ENCODE peak calls at places on chromosomes 2 and 18, in nine cellular contexts. G, Q, R, E, L, W, X, J and V are unnamed samples.

GRCh38 chr2:102770506-102770905 is 8.7 kb downstream of the TMEM182 start:
- DNase-seq in L (no peak), W (no peak), Q (no peak), E (no peak), X (no peak), J (no peak), G (no peak), R (no peak), V (no peak)

GRCh38 chr2:173831312-173832229 is 133.6 kb downstream of the SP3 start:
- DNase-seq in G (peak), J (no peak), E (no peak), R (peak), L (peak), Q (no peak), X (no peak), W (no peak), V (no peak)

GRCh38 chr2:119598576-119598975 is 54.3 kb downstream of the CFAP221 start:
- DNase-seq in X (no peak), E (no peak), R (no peak), J (no peak), Q (no peak), L (no peak), W (no peak), G (no peak), V (no peak)

GRCh38 chr18:22765889-22766288 is 167.2 kb upstream of the RBBP8 start:
- DNase-seq in X (no peak), L (no peak), J (no peak), G (no peak), Q (no peak), E (no peak), R (no peak), W (no peak), V (no peak)

GRCh38 chr2:38968021-38968420 is 78.3 kb downstream of the ARHGEF33 start:
- DNase-seq in E (no peak), Q (no peak), J (no peak), L (no peak), X (no peak), G (no peak), R (no peak), W (no peak), V (no peak)

GRCh38 chr2:200968735-200969134 is 5.3 kb upstream of the ORC2 start:
- DNase-seq in W (no peak), X (no peak), E (no peak), J (no peak), Q (no peak), G (no peak), L (no peak), R (no peak), V (no peak)

GRCh38 chr2:85448840-85449588 is 30.5 kb downstream of the SH2D6 start:
- DNase-seq in L (no peak), R (no peak), W (no peak), J (no peak), Q (no peak), E (no peak), G (no peak), X (no peak), V (no peak)

GRCh38 chr2:86062043-86062442 is 43.6 kb downstream of the POLR1A start:
- DNase-seq in W (no peak), R (no peak), X (no peak), G (no peak), Q (no peak), J (no peak), E (peak), L (no peak), V (no peak)

GRCh38 chr2:55961318-55961911 is 37.8 kb upstream of the EFEMP1 start:
- DNase-seq in G (no peak), L (no peak), J (no peak), R (no peak), E (peak), W (no peak), Q (peak), X (no peak), V (no peak)

GRCh38 chr2:56981554-56981953 is 797.8 kb downstream of the CCDC85A start:
- DNase-seq in G (no peak), Q (no peak), L (no peak), E (no peak), W (no peak), R (no peak), J (no peak), X (no peak), V (no peak)

GRCh38 chr18:48945953-48946217 is 4.9 kb downstream of the SMAD7 start:
- DNase-seq in X (no peak), G (no peak), E (no peak), J (no peak), L (no peak), W (no peak), R (no peak), Q (no peak), V (no peak)

GRCh38 chr2:44170337-44170736 is 1.7 kb downstream of the PPM1B start:
- DNase-seq in R (no peak), Q (no peak), E (no peak), G (no peak), W (no peak), X (no peak), J (no peak), L (peak), V (no peak)

DNA sequence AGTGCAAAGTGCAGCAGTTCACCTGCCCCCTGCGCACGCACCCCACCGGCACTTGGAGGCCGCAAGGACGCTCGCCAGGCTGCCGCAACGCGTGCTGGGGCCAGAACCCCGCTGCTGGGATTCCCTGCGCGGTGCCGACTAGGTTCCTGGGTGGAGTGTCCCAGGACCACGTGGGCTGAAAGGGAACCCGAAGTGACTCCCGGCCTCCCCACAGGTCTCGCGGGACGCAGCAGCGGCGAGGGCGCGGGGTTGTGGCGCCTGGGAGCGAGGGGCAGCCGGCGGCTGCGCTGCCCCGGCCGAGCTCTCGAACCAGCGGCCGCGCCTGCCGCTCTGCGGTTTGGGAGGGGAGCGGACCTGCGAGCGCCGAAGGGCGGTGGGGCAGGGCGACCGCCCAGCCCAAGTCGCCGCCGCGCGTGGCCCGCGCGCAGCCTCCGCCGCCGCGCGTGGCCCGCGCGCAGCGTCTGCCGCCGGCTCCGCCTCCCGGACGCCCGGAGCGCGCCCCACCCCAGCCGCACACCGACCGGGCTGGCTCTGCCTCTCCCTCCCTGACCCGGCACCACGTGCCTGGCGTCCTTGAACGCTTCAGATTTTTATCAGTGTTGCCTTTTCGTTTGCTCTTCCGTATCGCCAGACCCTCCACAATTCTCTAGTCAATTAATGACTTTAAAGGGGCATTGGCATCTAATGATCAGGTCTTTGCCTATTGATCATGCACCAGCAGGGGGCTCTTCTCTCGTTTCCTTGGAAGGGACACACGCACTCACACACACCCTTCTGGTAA is at the start of gene FTCDNL1:
- DNase-seq in R (peak), W (peak), G (peak), L (peak), Q (peak), J (peak), X (peak), E (peak), V (peak)
- TF ChIP-seq CTCF in R (peak), W (no peak), G (peak), L (peak), Q (peak), J (peak), X (peak), E (peak), V (no peak)

GRCh38 chr2:65265090-65266045 is 37.7 kb downstream of the ACTR2 start:
- DNase-seq in E (peak), Q (peak), G (no peak), W (no peak), X (no peak), L (no peak), R (no peak), J (no peak), V (no peak)
- TF ChIP-seq POLR2A in E (no peak), Q (no peak), G (no peak), W (no peak), X (no peak), L (no peak), R (no peak), J (no peak), V (no peak)

DNA sequence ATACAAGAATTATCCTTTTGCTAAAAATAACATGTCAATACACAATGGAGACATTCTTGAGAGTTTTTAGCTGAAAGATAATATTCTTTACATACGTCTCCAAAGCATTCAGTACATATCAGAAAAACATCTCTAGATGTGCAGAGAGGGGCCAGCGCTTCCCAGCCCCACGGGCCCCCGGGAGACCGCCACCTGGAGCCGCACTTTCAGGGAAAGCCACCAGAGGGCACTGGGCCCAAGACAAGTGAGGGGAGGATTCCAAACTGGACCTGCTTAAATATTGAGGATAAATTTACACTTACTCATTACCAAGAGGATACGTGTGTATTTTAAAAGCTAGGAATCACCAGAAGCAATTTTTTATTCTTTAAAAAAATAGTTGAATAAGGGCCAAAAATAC is 499.5 kb downstream of the GALR1 start:
- DNase-seq in J (no peak), E (no peak), Q (peak), R (no peak), X (no peak), L (no peak), G (no peak), W (no peak), V (no peak)
- TF ChIP-seq CTCF in J (peak), E (no peak), Q (peak), R (peak), X (no peak), L (no peak), G (no peak), W (no peak), V (no peak)

GRCh38 chr2:66443977-66444855 is 9.3 kb downstream of the MEIS1 start:
- DNase-seq in E (no peak), J (no peak), G (peak), X (no peak), W (no peak), R (no peak), Q (no peak), L (no peak), V (no peak)
- TF ChIP-seq POLR2A in E (no peak), J (no peak), G (no peak), X (no peak), W (no peak), R (no peak), Q (no peak), L (no peak), V (no peak)

DNA sequence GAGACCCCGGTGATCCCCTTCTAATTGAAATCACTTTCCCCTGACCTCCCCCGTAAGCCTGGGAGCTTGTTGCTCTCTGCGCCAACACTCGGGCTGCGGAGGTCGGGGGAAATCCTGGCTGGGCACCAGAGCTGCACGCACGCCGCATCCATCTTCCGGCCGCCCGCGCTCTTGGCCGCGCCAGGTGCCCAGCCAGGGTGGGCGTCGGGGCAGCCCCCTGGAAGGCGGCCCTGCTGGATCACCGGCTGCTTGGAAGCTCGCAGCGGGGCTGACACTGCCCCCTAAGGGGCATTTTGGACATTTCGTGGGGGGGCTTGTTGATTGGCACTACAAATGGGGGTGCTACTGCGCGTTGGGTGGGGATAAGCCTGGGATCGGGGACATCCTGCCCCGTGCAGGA is 280.3 kb upstream of the SKOR2 start:
- DNase-seq in X (no peak), E (no peak), J (no peak), W (no peak), Q (no peak), G (no peak), R (no peak), L (no peak), V (no peak)
- TF ChIP-seq CTCF in X (no peak), E (no peak), J (no peak), W (no peak), Q (peak), G (no peak), R (no peak), L (no peak), V (no peak)

GRCh38 chr2:157876066-157876770 is at the start of gene ACVR1:
- DNase-seq in R (peak), W (peak), J (peak), X (peak), L (peak), G (peak), E (peak), Q (peak), V (peak)

GRCh38 chr2:157874278-157874825 is 1.8 kb downstream of the ACVR1 start:
- DNase-seq in X (no peak), W (no peak), G (no peak), R (no peak), J (peak), L (no peak), E (peak), Q (peak), V (no peak)

GRCh38 chr2:157876771-157877108 is 610 bp upstream of the ACVR1 start:
- DNase-seq in W (no peak), G (no peak), E (no peak), J (no peak), R (no peak), X (no peak), L (no peak), Q (no peak), V (no peak)

GRCh38 chr2:157875720-157876065 is 437 bp downstream of the ACVR1 start:
- DNase-seq in G (peak), X (peak), W (peak), R (peak), L (no peak), E (peak), J (peak), Q (peak), V (peak)

DNA sequence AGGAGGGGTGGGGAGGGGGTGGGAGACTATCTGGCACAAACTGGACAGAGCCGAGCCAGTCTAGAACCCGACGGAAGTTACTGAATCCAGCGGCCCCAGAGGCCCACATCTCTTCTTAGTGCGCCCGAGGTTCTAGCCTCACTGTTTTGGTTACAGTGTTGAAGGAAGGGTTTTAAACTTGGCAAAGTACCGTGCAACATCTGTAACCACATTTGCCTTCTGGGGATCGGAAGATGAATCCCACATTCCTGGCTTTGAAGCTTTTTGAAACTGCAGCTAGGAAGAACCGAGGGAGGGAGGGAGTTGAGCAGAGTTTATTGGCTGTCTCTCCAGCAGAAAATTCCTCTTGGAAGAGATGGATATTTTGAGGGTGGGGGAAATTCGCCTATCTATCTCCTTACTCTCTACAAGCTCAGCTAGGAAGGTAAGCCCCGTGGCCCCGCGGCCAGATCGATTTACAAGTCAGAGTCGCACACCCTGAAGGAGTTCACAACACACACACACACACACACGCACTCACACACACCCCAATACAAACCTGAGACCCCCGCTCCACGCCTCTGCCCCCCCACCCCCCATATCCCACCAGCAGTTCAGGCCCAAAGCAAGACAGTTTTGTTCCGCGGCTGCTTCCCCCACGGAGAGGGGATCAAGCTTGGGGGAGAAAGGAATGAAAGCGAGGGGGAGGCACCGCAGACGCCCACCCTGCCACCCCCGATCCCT is 972 bp downstream of the ACVR1 start:
- DNase-seq in J (peak), Q (peak), E (peak), R (peak), G (peak), W (peak), L (no peak), X (peak), V (no peak)
- TF ChIP-seq POLR2A in J (no peak), Q (no peak), E (no peak), R (no peak), G (no peak), W (no peak), L (no peak), X (no peak), V (no peak)

GRCh38 chr2:10792660-10793400 is 19.8 kb downstream of the PDIA6 start:
- DNase-seq in E (no peak), L (no peak), X (no peak), G (no peak), R (no peak), Q (no peak), J (peak), W (no peak), V (no peak)
- TF ChIP-seq CTCF in E (no peak), L (no peak), X (no peak), G (no peak), R (no peak), Q (peak), J (no peak), W (no peak), V (no peak)